ENCODE peak calls at places on chromosomes 5 and 9, in five cellular contexts. N is iris pigment epithelial cell, K is NCI-H1417, P is MM.1S, R is HuH-7. S is an unnamed sample.

GRCh38 chr9:71245651-71246050 is 124.2 kb upstream of the TRPM3 start:
- DNase-seq in N (no peak), K (no peak), P (no peak), R (no peak), S (no peak)

GRCh38 chr9:113349434-113350337 is at the start of gene BSPRY:
- DNase-seq in N (no peak), K (peak; percentile 24), P (peak; percentile 65), R (peak; percentile 50), S (no peak)

GRCh38 chr9:91572044-91572443 is 148.4 kb upstream of the NFIL3 start:
- DNase-seq in N (no peak), K (no peak), P (no peak), R (no peak), S (no peak)

GRCh38 chr5:124544366-124545055 is 201.9 kb downstream of the ZNF608 start:
- DNase-seq in N (peak; percentile 15), K (no peak), P (no peak), R (no peak), S (no peak)

GRCh38 chr5:146607663-146608315 is 91.8 kb upstream of the GPR151 start:
- DNase-seq in N (peak; percentile 9), K (no peak), P (no peak), R (no peak), S (no peak)

GRCh38 chr5:172777381-172778222 is 6.6 kb upstream of the DUSP1 start:
- DNase-seq in N (peak; percentile 88), K (no peak), P (peak; percentile 92), R (no peak), S (no peak)

GRCh38 chr5:168057905-168058304 is 233.5 kb upstream of the WWC1 start:
- DNase-seq in N (no peak), K (no peak), P (no peak), R (no peak), S (no peak)

GRCh38 chr9:1267141-1267570 is 217.0 kb downstream of the DMRT2 start:
- DNase-seq in N (no peak), K (no peak), P (no peak), R (no peak), S (no peak)

GRCh38 chr9:103397868-103398600 is 402.9 kb downstream of the CYLC2 start:
- DNase-seq in N (peak; percentile 76), K (peak; percentile 29), P (peak; percentile 85), R (peak; percentile 18), S (peak; percentile 20)

GRCh38 chr9:85741112-85741874 is 461 bp downstream of the AGTPBP1 start:
- DNase-seq in N (no peak), K (peak; percentile 13), P (peak; percentile 59), R (peak; percentile 56), S (no peak)

GRCh38 chr9:80134487-80134886 is 562.7 kb downstream of the TLE4 start:
- DNase-seq in N (no peak), K (no peak), P (no peak), R (no peak), S (no peak)

GRCh38 chr5:1057841-1058548 is 49.4 kb downstream of the NKD2 start:
- DNase-seq in N (no peak), K (no peak), P (no peak), R (no peak), S (no peak)

GRCh38 chr5:134555223-134555790 is 29.8 kb downstream of the JADE2 start:
- DNase-seq in N (no peak), K (no peak), P (no peak), R (peak; percentile 16), S (no peak)

GRCh38 chr9:117415584-117415937 is 704 bp upstream of the ASTN2 start:
- DNase-seq in N (no peak), K (no peak), P (no peak), R (no peak), S (no peak)

GRCh38 chr9:105881654-105882349 is 187.5 kb downstream of the TMEM38B start:
- DNase-seq in N (peak; percentile 59), K (peak; percentile 66), P (peak; percentile 81), R (peak; percentile 44), S (peak; percentile 41)

GRCh38 chr9:74521009-74521408 is 23.9 kb downstream of the RORB start:
- DNase-seq in N (peak; percentile 19), K (no peak), P (no peak), R (no peak), S (no peak)

GRCh38 chr9:133347515-133347984 is 381 bp downstream of the MED22 start:
- DNase-seq in N (no peak), K (no peak), P (peak; percentile 43), R (no peak), S (no peak)

GRCh38 chr9:70444904-70445303 is 30.4 kb upstream of the KLF9 start:
- DNase-seq in N (peak; percentile 37), K (no peak), P (no peak), R (no peak), S (no peak)

GRCh38 chr9:122005597-122005996 is 87.5 kb downstream of the TTLL11 start:
- DNase-seq in N (no peak), K (no peak), P (no peak), R (peak; percentile 46), S (no peak)

GRCh38 chr5:136907371-136907770 is 542.0 kb upstream of the TRPC7 start:
- DNase-seq in N (no peak), K (no peak), P (no peak), R (no peak), S (no peak)

GRCh38 chr5:174119386-174119785 is 73.9 kb downstream of the NSG2 start:
- DNase-seq in N (no peak), K (no peak), P (no peak), R (no peak), S (no peak)

GRCh38 chr9:34125681-34126206 is 754 bp downstream of the DCAF12 start:
- DNase-seq in N (peak; percentile 26), K (no peak), P (peak; percentile 7), R (peak; percentile 21), S (no peak)

GRCh38 chr5:34586117-34586885 is 69.8 kb upstream of the RAI14 start:
- DNase-seq in N (peak; percentile 99), K (no peak), P (no peak), R (peak; percentile 38), S (no peak)

GRCh38 chr9:137032893-137033292 is 1.0 kb upstream of the FUT7 start:
- DNase-seq in N (no peak), K (no peak), P (no peak), R (no peak), S (no peak)

GRCh38 chr9:124593080-124594058 is 86.2 kb upstream of the NR5A1 start:
- DNase-seq in N (peak; percentile 34), K (no peak), P (no peak), R (no peak), S (no peak)

S was measured in NCI-H2107.